ENCODE peak calls at places on chromosomes 1 and 21, in nine cellular contexts. F, Q, O, C, J, T, L, A and B are unnamed samples.

GRCh38 chr1:50378757-50379156 is 44.5 kb downstream of the DMRTA2 start:
- DNase-seq in L (no peak), Q (no peak), C (no peak), J (no peak), T (no peak), A (no peak), F (no peak), O (no peak), B (no peak)

GRCh38 chr1:54794401-54795099 is 6.6 kb downstream of the TTC22 start:
- DNase-seq in C (no peak), O (no peak), T (peak), L (no peak), Q (no peak), A (no peak), J (no peak), F (no peak), B (no peak)

GRCh38 chr21:17590443-17590842 is 22.3 kb downstream of the BTG3 start:
- DNase-seq in Q (no peak), C (no peak), F (no peak), O (no peak), T (no peak), A (no peak), L (peak), J (no peak), B (no peak)

GRCh38 chr1:198167436-198167934 is 10.7 kb downstream of the NEK7 start:
- DNase-seq in C (no peak), T (peak), O (no peak), Q (no peak), A (peak), F (peak), J (no peak), L (no peak), B (no peak)

GRCh38 chr1:118461154-118461553 is 276.1 kb upstream of the SPAG17 start:
- DNase-seq in A (no peak), O (peak), J (peak), Q (no peak), C (no peak), F (no peak), T (no peak), L (no peak), B (no peak)

GRCh38 chr1:43426221-43426620 is 27.5 kb downstream of the HYI start:
- DNase-seq in L (no peak), T (no peak), J (no peak), C (no peak), Q (no peak), F (no peak), A (no peak), O (no peak), B (no peak)

GRCh38 chr21:42430570-42430969 is 26.9 kb downstream of the UBASH3A start:
- DNase-seq in L (no peak), F (no peak), O (no peak), Q (no peak), T (no peak), C (no peak), A (no peak), J (no peak), B (no peak)

GRCh38 chr1:24696033-24696755 is 49.1 kb upstream of the CLIC4 start:
- DNase-seq in Q (no peak), T (no peak), L (no peak), C (no peak), F (no peak), J (no peak), O (no peak), A (no peak), B (no peak)

GRCh38 chr1:242242983-242243382 is 244.1 kb upstream of the MAP1LC3C start:
- DNase-seq in C (no peak), Q (no peak), L (no peak), O (no peak), T (no peak), J (no peak), F (no peak), A (no peak), B (no peak)

GRCh38 chr21:45558044-45558721 is 15.9 kb upstream of the SLC19A1 start:
- DNase-seq in Q (no peak), C (no peak), O (no peak), J (no peak), A (no peak), F (no peak), T (no peak), L (no peak), B (no peak)

GRCh38 chr1:31366796-31367195 is 6.1 kb downstream of the FABP3 start:
- DNase-seq in O (no peak), A (no peak), L (no peak), C (no peak), T (no peak), J (peak), Q (no peak), F (no peak), B (no peak)

GRCh38 chr1:216183007-216183406 is 240.2 kb downstream of the USH2A start:
- DNase-seq in T (peak), L (peak), O (peak), J (peak), C (no peak), A (no peak), Q (no peak), F (peak), B (no peak)

GRCh38 chr1:14959295-14959694 is 194.3 kb upstream of the TMEM51 start:
- DNase-seq in A (no peak), L (no peak), O (no peak), J (no peak), Q (no peak), C (no peak), F (no peak), T (no peak), B (no peak)

GRCh38 chr1:77832889-77833288 is 53.4 kb downstream of the MIGA1 start:
- DNase-seq in Q (no peak), C (no peak), A (peak), J (no peak), T (peak), O (no peak), F (peak), L (peak), B (no peak)

GRCh38 chr1:114671011-114671938 is 1.4 kb upstream of the DENND2C start:
- DNase-seq in Q (no peak), C (no peak), L (peak), F (peak), O (no peak), J (no peak), A (no peak), T (peak), B (no peak)

GRCh38 chr1:12478612-12478985 is 139.4 kb downstream of the DHRS3 start:
- DNase-seq in A (peak), C (peak), L (no peak), F (no peak), Q (no peak), T (no peak), J (no peak), O (no peak), B (no peak)

GRCh38 chr1:235907187-235907896 is 40.6 kb upstream of the LYST start:
- DNase-seq in O (no peak), L (no peak), T (no peak), Q (no peak), A (no peak), F (no peak), C (no peak), J (no peak), B (no peak)

GRCh38 chr1:9503001-9503675 is 36.1 kb upstream of the SLC25A33 start:
- DNase-seq in Q (no peak), O (no peak), A (no peak), T (no peak), L (no peak), F (no peak), J (peak), C (no peak), B (no peak)

GRCh38 chr1:99852648-99853047 is 2.5 kb downstream of the AGL start:
- DNase-seq in L (peak), F (no peak), T (no peak), C (no peak), Q (no peak), O (no peak), A (no peak), J (no peak), B (no peak)

GRCh38 chr1:91583326-91583755 is 82.7 kb downstream of the CDC7 start:
- DNase-seq in T (peak), F (peak), L (peak), Q (no peak), C (peak), J (no peak), O (no peak), A (no peak), B (no peak)

GRCh38 chr1:235253219-235253640 is 74.7 kb downstream of the ARID4B start:
- DNase-seq in O (peak), Q (peak), T (peak), A (peak), L (peak), J (peak), C (peak), F (peak), B (peak)

GRCh38 chr21:35150562-35151226 is 101.6 kb upstream of the RUNX1 start:
- DNase-seq in Q (no peak), O (no peak), C (no peak), T (peak), L (peak), F (peak), A (no peak), J (no peak), B (no peak)

GRCh38 chr1:213003281-213003680 is 12.4 kb downstream of the ANGEL2 start:
- DNase-seq in Q (no peak), C (no peak), O (no peak), J (no peak), T (no peak), F (no peak), L (no peak), A (no peak), B (no peak)

GRCh38 chr21:37871121-37871862 is 45.0 kb downstream of the KCNJ6 start:
- DNase-seq in Q (no peak), F (peak), T (peak), J (no peak), L (peak), O (no peak), A (no peak), C (no peak), B (no peak)

GRCh38 chr1:64155285-64155684 is 48.1 kb upstream of the UBE2U start:
- DNase-seq in J (peak), Q (no peak), A (no peak), F (no peak), T (no peak), C (no peak), L (no peak), O (no peak), B (no peak)

GRCh38 chr21:21163904-21164303 is 165.7 kb downstream of the NCAM2 start:
- DNase-seq in J (peak), C (peak), A (peak), L (peak), T (peak), Q (peak), O (peak), F (peak), B (peak)

GRCh38 chr1:97332716-97333115 is 588.1 kb downstream of the DPYD start:
- DNase-seq in C (no peak), A (no peak), F (peak), L (peak), T (peak), Q (no peak), O (no peak), J (no peak), B (no peak)

GRCh38 chr1:5099558-5099957 is 445.1 kb downstream of the AJAP1 start:
- DNase-seq in A (no peak), J (no peak), C (no peak), T (no peak), O (peak), F (no peak), Q (no peak), L (no peak), B (no peak)

GRCh38 chr1:245880754-245881403 is 626.2 kb downstream of the SMYD3 start:
- DNase-seq in A (no peak), T (no peak), L (peak), C (no peak), J (no peak), Q (no peak), F (peak), O (no peak), B (no peak)

GRCh38 chr1:51850420-51851297 is 27.9 kb downstream of the NRDC start:
- DNase-seq in Q (no peak), O (no peak), J (no peak), A (peak), L (no peak), F (no peak), C (no peak), T (no peak), B (no peak)

GRCh38 chr1:85496881-85497582 is 32.1 kb upstream of the DDAH1 start:
- DNase-seq in O (no peak), A (no peak), L (no peak), Q (no peak), F (peak), T (no peak), C (no peak), J (no peak), B (no peak)

GRCh38 chr21:27275294-27275927 is 308.5 kb upstream of the ADAMTS5 start:
- DNase-seq in O (no peak), T (peak), F (peak), C (no peak), A (no peak), L (peak), Q (no peak), J (no peak), B (peak)

GRCh38 chr1:41360074-41361027 is 883 bp upstream of the FOXO6 start:
- DNase-seq in F (no peak), J (peak), L (no peak), T (peak), C (no peak), O (peak), Q (no peak), A (peak), B (no peak)

GRCh38 chr1:96521994-96522760 is 199.4 kb upstream of the PTBP2 start:
- DNase-seq in Q (no peak), L (no peak), C (no peak), F (peak), T (peak), A (no peak), O (no peak), J (no peak), B (no peak)

GRCh38 chr1:15011160-15011559 is 142.4 kb upstream of the TMEM51 start:
- DNase-seq in F (no peak), A (no peak), T (no peak), L (no peak), O (no peak), C (no peak), Q (no peak), J (no peak), B (no peak)

GRCh38 chr1:145778146-145778540 is 45.8 kb downstream of the RNF115 start:
- DNase-seq in C (no peak), T (no peak), J (no peak), L (peak), Q (no peak), F (no peak), A (no peak), O (no peak), B (no peak)
- H3K27ac ChIP-seq in C (no peak), T (no peak), J (no peak), L (no peak), Q (no peak), F (no peak), A (no peak), O (no peak), B (peak)

GRCh38 chr1:111399792-111400610 is 27.5 kb downstream of the OVGP1 start:
- DNase-seq in C (peak), J (peak), L (peak), O (peak), T (peak), F (peak), Q (peak), A (peak), B (no peak)

GRCh38 chr1:111402083-111402482 is 25.5 kb downstream of the OVGP1 start:
- DNase-seq in O (no peak), Q (no peak), J (no peak), C (no peak), L (no peak), A (no peak), T (no peak), F (no peak), B (no peak)

GRCh38 chr1:111407297-111407696 is 20.2 kb downstream of the OVGP1 start:
- DNase-seq in L (no peak), T (no peak), C (no peak), F (no peak), J (no peak), Q (no peak), O (no peak), A (no peak), B (no peak)

GRCh38 chr1:111406325-111406768 is 21.2 kb downstream of the OVGP1 start:
- DNase-seq in Q (no peak), F (peak), L (no peak), A (no peak), C (peak), J (peak), O (no peak), T (peak), B (no peak)

GRCh38 chr1:111404588-111404987 is 22.9 kb downstream of the OVGP1 start:
- DNase-seq in Q (no peak), F (no peak), O (no peak), A (no peak), L (no peak), J (no peak), C (no peak), T (no peak), B (no peak)
- H3K4me3 ChIP-seq in Q (no peak), F (no peak), O (no peak), A (no peak), L (no peak), J (no peak), C (no peak), T (no peak), B (no peak)

DNA sequence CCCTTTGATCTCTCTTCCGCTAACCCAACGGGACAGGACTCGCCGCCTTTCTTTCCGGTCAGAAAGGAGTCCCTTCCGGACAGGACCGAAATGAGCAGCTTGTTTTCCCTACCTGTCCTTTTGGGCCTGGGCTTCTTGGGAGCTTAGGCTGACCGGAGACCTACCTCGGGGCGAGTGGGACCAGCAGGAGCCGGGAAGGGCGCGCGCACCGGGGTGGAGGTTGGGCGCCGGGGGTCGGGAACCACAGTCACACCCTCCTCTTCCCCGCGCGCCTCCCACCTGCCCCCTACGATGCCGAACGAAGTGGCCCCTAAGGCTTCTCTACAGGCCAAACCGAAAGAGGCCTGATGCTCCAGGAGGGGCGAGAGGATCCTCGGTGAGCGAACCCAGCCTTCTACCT is 95.2 kb downstream of the PRKAB2 start:
- DNase-seq in Q (no peak), C (no peak), A (no peak), F (no peak), J (peak), T (no peak), O (no peak), L (no peak), B (no peak)
- TF ChIP-seq EZH2 in Q (no peak), C (no peak), A (no peak), F (no peak), J (peak), T (no peak), O (no peak), L (no peak), B (no peak)

GRCh38 chr1:28104866-28105467 is 16.6 kb upstream of the EYA3 start:
- DNase-seq in O (peak), J (peak), T (peak), C (no peak), F (peak), Q (peak), L (peak), A (peak), B (no peak)

GRCh38 chr1:28102169-28102568 is 13.8 kb upstream of the EYA3 start:
- DNase-seq in A (no peak), O (no peak), F (no peak), T (no peak), C (no peak), L (no peak), J (no peak), Q (no peak), B (no peak)

GRCh38 chr1:28097100-28097472 is 8.7 kb upstream of the EYA3 start:
- DNase-seq in T (no peak), O (no peak), F (no peak), C (no peak), A (no peak), Q (no peak), L (no peak), J (no peak), B (no peak)

GRCh38 chr1:28096210-28097099 is 8.0 kb upstream of the EYA3 start:
- DNase-seq in Q (no peak), J (no peak), C (no peak), T (no peak), F (no peak), O (no peak), A (no peak), L (no peak), B (no peak)

DNA sequence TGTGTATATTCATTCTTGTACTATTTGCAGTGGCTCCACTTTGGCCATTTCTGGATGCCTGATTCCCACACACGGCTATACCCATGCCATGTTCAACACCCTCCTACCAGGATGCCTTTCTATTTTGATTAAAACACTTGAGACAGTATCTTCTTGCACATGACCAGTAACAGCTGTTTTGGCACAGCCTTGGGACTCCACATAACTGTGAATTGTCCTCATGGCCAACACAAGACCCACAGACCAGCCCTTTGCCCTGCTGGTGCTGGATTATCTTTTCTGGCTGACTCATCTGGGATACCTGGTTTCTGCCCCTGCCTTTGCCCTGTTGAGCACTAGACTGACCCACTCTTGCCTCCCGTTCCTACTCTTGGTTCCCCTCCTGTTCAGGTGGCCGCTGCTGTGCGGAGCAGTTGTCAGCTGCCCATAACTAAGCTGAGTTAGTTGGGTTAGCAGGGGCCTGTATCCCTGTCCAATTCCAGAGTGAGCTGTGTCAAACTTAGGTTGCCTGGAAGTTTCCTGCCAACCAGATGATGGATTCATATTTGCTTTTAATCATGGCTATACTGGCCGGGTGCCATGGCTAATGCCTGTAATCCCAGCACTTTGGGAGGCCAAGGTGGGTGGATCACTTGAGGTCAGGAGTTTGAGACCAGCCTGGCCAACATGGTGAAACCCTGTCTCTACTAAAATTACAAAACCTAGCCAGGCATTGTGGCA is 10.8 kb upstream of the EYA3 start:
- DNase-seq in A (no peak), Q (no peak), C (no peak), T (peak), O (no peak), L (no peak), F (no peak), J (no peak), B (no peak)
- H3K27ac ChIP-seq in A (no peak), Q (no peak), C (no peak), T (no peak), O (no peak), L (no peak), F (no peak), J (no peak), B (no peak)